ENCODE peak calls at places on chromosomes 16 and 17, in seven cellular contexts. J is mammary epithelial cell; G is astrocyte; K is MG63; S is CD4-positive, CD25-positive, alpha-beta regulatory T cell; C is astrocyte of the spinal cord; A is GM06990. T is an unnamed sample.

GRCh38 chr16:5874899-5875298 is 777.3 kb upstream of the EEF2KMT start:
- DNase-seq in J (no peak), G (peak; percentile 79), K (no peak), S (no peak), C (peak; percentile 70), A (no peak), T (no peak)

GRCh38 chr17:41678411-41678906 is 10.2 kb upstream of the EIF1 start:
- DNase-seq in J (peak; percentile 65), G (no peak), K (peak; percentile 53), S (no peak), C (peak; percentile 29), A (no peak), T (no peak)

GRCh38 chr16:52611817-52612673 is 65.1 kb upstream of the TOX3 start:
- DNase-seq in J (no peak), G (no peak), K (no peak), S (no peak), C (no peak), A (no peak), T (no peak)

GRCh38 chr17:82303944-82304808 is 13.2 kb downstream of the CD7 start:
- DNase-seq in J (no peak), G (no peak), K (no peak), S (no peak), C (no peak), A (peak; percentile 5), T (no peak)

GRCh38 chr16:47848481-47849109 is 307.2 kb downstream of the ABCC12 start:
- DNase-seq in J (peak; percentile 71), G (peak; percentile 77), K (peak; percentile 15), S (no peak), C (peak; percentile 61), A (no peak), T (no peak)

GRCh38 chr17:18025596-18026407 is 13.2 kb downstream of the ATPAF2 start:
- DNase-seq in J (peak; percentile 93), G (peak; percentile 27), K (no peak), S (peak; percentile 56), C (no peak), A (no peak), T (no peak)

GRCh38 chr17:59353936-59354755 is 22.7 kb downstream of the YPEL2 start:
- DNase-seq in J (no peak), G (no peak), K (no peak), S (no peak), C (no peak), A (no peak), T (peak; percentile 84)

GRCh38 chr16:70738083-70738977 is 52.5 kb upstream of the MTSS2 start:
- DNase-seq in J (peak; percentile 32), G (no peak), K (peak; percentile 71), S (peak; percentile 45), C (peak; percentile 71), A (no peak), T (peak; percentile 84)

GRCh38 chr16:19696961-19697360 is 21.1 kb downstream of the KNOP1 start:
- DNase-seq in J (no peak), G (no peak), K (no peak), S (no peak), C (no peak), A (no peak), T (no peak)

GRCh38 chr16:73768786-73769203 is 527.8 kb upstream of the PSMD7 start:
- DNase-seq in J (peak; percentile 1), G (no peak), K (peak; percentile 71), S (no peak), C (peak; percentile 14), A (no peak), T (no peak)

GRCh38 chr16:23182675-23183485 is at the start of gene SCNN1G:
- DNase-seq in J (peak; percentile 12), G (no peak), K (no peak), S (no peak), C (no peak), A (peak; percentile 33), T (no peak)

GRCh38 chr17:81837641-81838040 is 2.8 kb upstream of the PPP1R27 start:
- DNase-seq in J (no peak), G (no peak), K (no peak), S (no peak), C (no peak), A (no peak), T (no peak)

GRCh38 chr16:65534121-65534528 is 412.3 kb upstream of the CDH11 start:
- DNase-seq in J (peak; percentile 51), G (peak; percentile 51), K (no peak), S (no peak), C (no peak), A (no peak), T (no peak)

GRCh38 chr16:50096791-50097190 is 31.0 kb downstream of the HEATR3 start:
- DNase-seq in J (peak; percentile 29), G (peak; percentile 68), K (no peak), S (no peak), C (peak; percentile 53), A (no peak), T (no peak)

GRCh38 chr16:67873435-67874146 is 739 bp downstream of the EDC4 start:
- DNase-seq in J (peak; percentile 36), G (no peak), K (no peak), S (no peak), C (no peak), A (no peak), T (no peak)

GRCh38 chr17:79049821-79050220 is 24.8 kb upstream of the ENGASE start:
- DNase-seq in J (no peak), G (no peak), K (no peak), S (no peak), C (no peak), A (no peak), T (no peak)

GRCh38 chr17:2563061-2563460 is 30.4 kb upstream of the PAFAH1B1 start:
- DNase-seq in J (peak; percentile 95), G (no peak), K (no peak), S (no peak), C (no peak), A (no peak), T (no peak)

GRCh38 chr17:8894673-8895578 is 27.5 kb upstream of the PIK3R6 start:
- DNase-seq in J (peak; percentile 55), G (peak; percentile 47), K (peak; percentile 52), S (peak; percentile 64), C (peak; percentile 69), A (peak; percentile 53), T (peak; percentile 59)

GRCh38 chr17:67421869-67422273 is 44.8 kb downstream of the PITPNC1 start:
- DNase-seq in J (peak; percentile 100), G (peak; percentile 97), K (peak; percentile 77), S (peak; percentile 94), C (peak; percentile 93), A (no peak), T (no peak)

GRCh38 chr16:24896439-24896838 is 50.7 kb downstream of the SLC5A11 start:
- DNase-seq in J (no peak), G (no peak), K (no peak), S (no peak), C (no peak), A (no peak), T (no peak)

GRCh38 chr16:1790261-1790610 is 3.3 kb downstream of the IGFALS start:
- DNase-seq in J (no peak), G (no peak), K (no peak), S (no peak), C (no peak), A (no peak), T (no peak)

DNA sequence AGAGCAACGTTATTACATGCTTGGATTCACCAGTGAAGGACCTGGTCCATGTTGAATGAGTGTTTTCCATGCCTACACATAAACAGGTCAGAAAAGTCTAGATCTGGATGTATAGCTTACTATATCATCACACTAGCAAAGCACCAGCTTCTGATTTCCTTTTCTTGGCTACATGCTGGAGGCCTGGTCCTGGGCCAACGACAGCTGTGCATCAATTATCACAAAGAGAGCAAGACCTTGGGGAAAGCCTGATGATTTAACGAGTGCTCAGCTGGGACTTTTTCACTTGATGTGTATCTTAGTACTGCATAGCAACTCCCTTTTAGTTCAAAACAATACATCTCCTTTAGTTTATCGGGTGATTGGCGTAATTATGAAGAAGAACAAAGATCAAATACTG is 358.2 kb downstream of the KIF2B start:
- DNase-seq in J (no peak), G (no peak), K (no peak), S (no peak), C (no peak), A (no peak), T (peak; percentile 23)
- H3K4me3 ChIP-seq in J (no peak overlapping the region), G (no peak overlapping the region), K (no peak overlapping the region), S (no peak overlapping the region), C (no peak overlapping the region), A (no peak overlapping the region), T (no peak overlapping the region)

GRCh38 chr16:30473231-30474061 is 904 bp downstream of the ITGAL start:
- DNase-seq in J (no peak), G (no peak), K (no peak), S (no peak), C (no peak), A (peak; percentile 53), T (no peak)

GRCh38 chr16:30474062-30474452 is 1.5 kb downstream of the ITGAL start:
- DNase-seq in J (no peak), G (no peak), K (no peak), S (no peak), C (no peak), A (no peak), T (no peak)

GRCh38 chr16:30476991-30477390 is 4.4 kb downstream of the ITGAL start:
- DNase-seq in J (no peak), G (no peak), K (no peak), S (no peak), C (no peak), A (no peak), T (no peak)

GRCh38 chr16:30472328-30472942 is at the start of gene ITGAL:
- DNase-seq in J (no peak), G (no peak), K (no peak), S (peak; percentile 94), C (no peak), A (peak; percentile 81), T (no peak)

DNA sequence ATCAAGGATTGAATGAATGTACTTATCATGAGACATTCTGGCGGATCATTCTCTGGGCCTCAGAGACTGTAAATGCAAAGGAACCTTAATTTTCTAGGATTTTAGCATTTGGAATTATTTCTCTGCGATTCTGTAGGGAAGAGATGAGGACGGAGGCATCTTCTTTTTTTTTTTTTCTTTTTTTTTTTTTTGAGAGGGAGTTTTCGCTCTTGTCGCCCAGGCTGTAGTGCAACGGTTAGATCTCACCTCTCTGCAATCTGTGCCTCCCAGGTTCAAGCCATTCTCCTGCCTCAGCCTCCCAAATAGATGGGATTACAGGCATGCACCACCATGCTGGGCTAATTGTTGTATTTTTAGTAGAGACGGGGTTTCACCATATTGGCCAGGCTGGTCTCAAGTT is 2.1 kb downstream of the ITGAL start:
- DNase-seq in J (no peak), G (no peak), K (no peak), S (no peak), C (no peak), A (no peak), T (no peak)
- H3K4me3 ChIP-seq in J (no peak overlapping the region), G (no peak overlapping the region), K (no peak overlapping the region), S (peak overlapping the region; percentile 89), C (no peak overlapping the region), A (no peak overlapping the region), T (no peak overlapping the region)

GRCh38 chr16:27743963-27744362 is 194.0 kb downstream of the KATNIP start:
- DNase-seq in J (no peak), G (no peak), K (no peak), S (no peak), C (no peak), A (no peak), T (no peak)
- H3K4me3 ChIP-seq in J (no peak overlapping the region), G (no peak overlapping the region), K (no peak overlapping the region), S (no peak overlapping the region), C (no peak overlapping the region), A (no peak overlapping the region), T (no peak overlapping the region)

DNA sequence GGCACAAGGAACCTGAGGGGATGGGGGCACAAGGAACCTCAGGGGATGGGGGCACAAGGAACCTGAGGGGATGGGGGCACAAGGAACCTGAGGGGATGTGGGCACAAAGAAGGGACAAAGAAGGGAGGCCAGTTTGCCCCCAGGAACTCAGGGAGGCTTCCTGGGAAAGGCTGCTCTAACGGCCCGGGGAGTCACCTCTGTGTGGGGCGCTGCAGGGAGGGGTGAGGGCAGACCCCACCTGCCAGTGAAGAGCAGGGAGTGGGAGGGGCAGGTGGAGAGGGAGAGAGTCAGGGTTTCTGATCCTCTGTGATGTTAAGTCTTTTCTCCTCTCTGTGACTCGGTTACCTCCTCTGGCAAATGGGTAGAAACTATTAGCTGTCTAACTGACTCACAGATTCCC is 57.7 kb downstream of the TIMM22 start:
- DNase-seq in J (no peak), G (no peak), K (no peak), S (no peak), C (no peak), A (no peak), T (no peak)
- H3K4me3 ChIP-seq in J (no peak overlapping the region), G (no peak overlapping the region), K (no peak overlapping the region), S (no peak overlapping the region), C (no peak overlapping the region), A (no peak overlapping the region), T (no peak overlapping the region)

T was measured in SJCRH30.